ENCODE peak calls at places on chromosomes 16 and 17, in nine cellular contexts. G is breast epithelium, I is body of pancreas, P is fibroblast of lung, T is GM23338, D is tibial artery, R is heart left ventricle, L is BJ, O is GM13976. X is an unnamed sample.

GRCh38 chr16:85375282-85375681 is 237.8 kb upstream of the GSE1 start:
- DNase-seq in G (no peak), I (no peak), P (no peak), T (no peak), D (no peak), R (no peak), L (no peak), O (no peak), X (no peak)

GRCh38 chr17:17732892-17733670 is 51.8 kb downstream of the RAI1 start:
- DNase-seq in G (no peak), I (no peak), P (no peak), T (no peak), D (no peak), R (no peak), L (no peak), O (no peak), X (no peak)

GRCh38 chr16:89506791-89507191 is 1.4 kb upstream of the SPG7 start:
- DNase-seq in G (no peak), I (no peak), P (no peak), T (no peak), D (no peak), R (no peak), L (no peak), O (no peak), X (no peak)

GRCh38 chr16:89314357-89314756 is 96.9 kb downstream of the ZNF778 start:
- DNase-seq in G (no peak), I (no peak), P (no peak), T (no peak), D (no peak), R (no peak), L (no peak), O (no peak), X (no peak)

GRCh38 chr16:67528870-67529638 is 425 bp downstream of the RIPOR1 start:
- DNase-seq in G (no peak), I (peak; percentile 48), P (peak; percentile 29), T (peak; percentile 63), D (no peak), R (peak; percentile 55), L (no peak), O (peak; percentile 64), X (peak; percentile 54)

GRCh38 chr17:42025191-42025579 is 5.3 kb downstream of the NKIRAS2 start:
- DNase-seq in G (no peak), I (no peak), P (no peak), T (no peak), D (no peak), R (no peak), L (no peak), O (no peak), X (no peak)

GRCh38 chr17:27756467-27757371 is 43.6 kb downstream of the NOS2 start:
- DNase-seq in G (peak; percentile 63), I (peak; percentile 72), P (peak; percentile 48), T (peak; percentile 62), D (peak; percentile 42), R (no peak), L (no peak), O (peak; percentile 50), X (peak; percentile 77)

GRCh38 chr17:38425744-38426143 is 2.5 kb upstream of the ARHGAP23 start:
- DNase-seq in G (no peak), I (no peak), P (no peak), T (no peak), D (no peak), R (peak; percentile 75), L (no peak), O (no peak), X (no peak)

GRCh38 chr17:35373532-35373983 is at the start of gene SLFN11:
- DNase-seq in G (no peak), I (peak; percentile 57), P (peak; percentile 97), T (peak; percentile 55), D (peak; percentile 88), R (peak; percentile 92), L (peak; percentile 67), O (peak; percentile 87), X (peak; percentile 33)

GRCh38 chr16:6483634-6484033 is 849.0 kb upstream of the RBFOX1 start:
- DNase-seq in G (no peak), I (no peak), P (no peak), T (peak; percentile 68), D (no peak), R (no peak), L (no peak), O (no peak), X (peak; percentile 51)

GRCh38 chr17:77580956-77581355 is 377.5 kb upstream of the TNRC6C start:
- DNase-seq in G (no peak), I (no peak), P (no peak), T (no peak), D (no peak), R (no peak), L (no peak), O (no peak), X (no peak)

GRCh38 chr16:80518436-80518835 is 22.4 kb upstream of the DYNLRB2 start:
- DNase-seq in G (no peak), I (no peak), P (no peak), T (peak; percentile 8), D (no peak), R (no peak), L (no peak), O (no peak), X (no peak)

GRCh38 chr16:28596840-28597691 is at the start of gene SULT1A2:
- DNase-seq in G (peak; percentile 76), I (peak; percentile 74), P (no peak), T (peak; percentile 48), D (no peak), R (no peak), L (no peak), O (no peak), X (peak; percentile 59)

GRCh38 chr17:16479264-16479663 is 12.7 kb downstream of the LRRC75A start:
- DNase-seq in G (no peak), I (no peak), P (no peak), T (no peak), D (no peak), R (no peak), L (no peak), O (no peak), X (no peak)

GRCh38 chr17:56707312-56708219 is 114.1 kb downstream of the NOG start:
- DNase-seq in G (no peak), I (no peak), P (peak; percentile 22), T (peak; percentile 65), D (no peak), R (no peak), L (no peak), O (no peak), X (peak; percentile 45)

GRCh38 chr17:68440526-68440925 is 16.8 kb downstream of the WIPI1 start:
- DNase-seq in G (no peak), I (no peak), P (no peak), T (no peak), D (no peak), R (no peak), L (no peak), O (no peak), X (no peak)

GRCh38 chr17:56891751-56892150 is 22.1 kb downstream of the TRIM25 start:
- DNase-seq in G (no peak), I (peak; percentile 51), P (no peak), T (peak; percentile 76), D (no peak), R (no peak), L (no peak), O (no peak), X (peak; percentile 20)

GRCh38 chr17:8791248-8791909 is 7.8 kb downstream of the MFSD6L start:
- DNase-seq in G (no peak), I (no peak), P (no peak), T (no peak), D (no peak), R (no peak), L (no peak), O (no peak), X (no peak)

GRCh38 chr17:36608794-36609497 is 7.6 kb downstream of the MRM1 start:
- DNase-seq in G (no peak), I (no peak), P (peak; percentile 72), T (peak; percentile 76), D (no peak), R (peak; percentile 20), L (no peak), O (no peak), X (peak; percentile 65)

GRCh38 chr17:41523787-41524186 is 4.3 kb downstream of the KRT19 start:
- DNase-seq in G (no peak), I (no peak), P (no peak), T (no peak), D (no peak), R (no peak), L (no peak), O (no peak), X (no peak)

GRCh38 chr16:3004781-3005284 is 7.9 kb upstream of the CLDN9 start:
- DNase-seq in G (no peak), I (peak; percentile 80), P (no peak), T (peak; percentile 83), D (no peak), R (no peak), L (no peak), O (no peak), X (peak; percentile 35)

DNA sequence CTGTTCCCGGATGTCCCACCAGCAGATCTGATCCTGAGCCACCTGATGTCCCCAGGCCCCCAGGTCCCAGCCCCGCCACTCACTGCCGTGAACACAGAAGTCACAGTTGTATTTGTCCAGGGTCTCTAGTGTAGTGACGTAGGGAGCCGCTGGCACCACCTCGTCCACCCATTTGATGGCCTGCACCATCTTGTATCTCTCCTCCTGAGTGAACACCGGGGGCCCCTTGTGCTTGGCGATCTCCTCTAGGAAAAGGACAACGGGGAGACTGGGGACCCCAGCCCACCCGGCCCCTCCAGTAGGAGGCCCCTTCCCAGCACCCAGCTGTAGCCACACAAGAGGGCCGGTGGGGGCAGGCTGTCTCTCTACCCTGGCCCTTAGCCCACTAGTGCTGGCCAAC is 2.4 kb downstream of the PCYT2 start:
- DNase-seq in G (no peak), I (no peak), P (no peak), T (no peak), D (no peak), R (no peak), L (no peak), O (no peak), X (no peak)
- TF ChIP-seq CTCF in G (no peak), I (no peak), P (no peak), T (no peak), D (no peak), R (no peak), L (no peak), O (no peak), X (no peak)

GRCh38 chr16:9092282-9092962 is 978 bp downstream of the HAPSTR1 start:
- DNase-seq in G (no peak), I (peak; percentile 48), P (no peak), T (peak; percentile 66), D (peak; percentile 36), R (peak; percentile 59), L (no peak), O (peak; percentile 56), X (peak; percentile 55)
- TF ChIP-seq CTCF in G (no peak), I (no peak), P (no peak), T (no peak), D (no peak), R (peak; percentile 21), L (no peak), O (no peak), X (no peak)

GRCh38 chr17:48799069-48799710 is 17.8 kb downstream of the TTLL6 start:
- DNase-seq in G (no peak), I (no peak), P (no peak), T (no peak), D (no peak), R (no peak), L (no peak), O (no peak), X (no peak)
- TF ChIP-seq CTCF in G (no peak), I (no peak), P (no peak), T (no peak), D (no peak), R (no peak), L (no peak), O (no peak), X (no peak)

GRCh38 chr17:51299859-51300258 is 39.5 kb downstream of the UTP18 start:
- DNase-seq in G (no peak), I (no peak), P (no peak), T (no peak), D (no peak), R (no peak), L (no peak), O (no peak), X (no peak)

GRCh38 chr17:51305182-51305581 is 44.8 kb downstream of the UTP18 start:
- DNase-seq in G (no peak), I (no peak), P (no peak), T (no peak), D (no peak), R (no peak), L (no peak), O (no peak), X (no peak)
- TF ChIP-seq CTCF in G (no peak), I (no peak), P (no peak), T (no peak), D (no peak), R (no peak), L (no peak), O (no peak), X (no peak)

X was measured in nephron progenitor cell.